ENCODE peak calls at places on chromosomes 1 and 21, in nine cellular contexts. W is brain microvascular endothelial cell; B is activated T-cell treated with anti-CD3 and anti-CD28 coated beads for 24 hours; I is H9; Z is fibroblast of the aortic adventitia; N is T-helper 2 cell; A is activated T-helper 1 cell treated with anti-CD3 and anti-CD28 coated beads, Interleukin-2, amount 50 U/mL, for 16 hours; S is Peyer's patch; Q is fibroblast of the conjunctiva. T is an unnamed sample.

GRCh38 chr21:35873441-35873840 is 186.9 kb downstream of the SETD4 start:
- DNase-seq in W (no peak), B (no peak), I (no peak), Z (no peak), N (no peak), A (no peak), S (no peak), Q (no peak), T (no peak)

GRCh38 chr1:40049745-40050144 is 9.2 kb downstream of the CAP1 start:
- DNase-seq in W (no peak), B (no peak), I (no peak), Z (no peak), N (no peak), A (no peak), S (no peak), Q (no peak), T (no peak)

GRCh38 chr1:171742577-171742922 is 685 bp upstream of the VAMP4 start:
- DNase-seq in W (peak; percentile 25), B (peak; percentile 4), I (peak; percentile 41), Z (peak; percentile 51), N (no peak), A (peak; percentile 6), S (no peak), Q (no peak), T (peak; percentile 59)

GRCh38 chr1:54695221-54695620 is 20.4 kb upstream of the TTC4 start:
- DNase-seq in W (no peak), B (no peak), I (peak; percentile 21), Z (no peak), N (no peak), A (no peak), S (no peak), Q (no peak), T (no peak)

GRCh38 chr1:8858888-8859706 is 19.4 kb downstream of the ENO1 start:
- DNase-seq in W (peak; percentile 56), B (peak; percentile 45), I (no peak), Z (peak; percentile 78), N (peak; percentile 21), A (no peak), S (no peak), Q (peak; percentile 62), T (no peak)

GRCh38 chr1:24893431-24893830 is 36.6 kb downstream of the RUNX3 start:
- DNase-seq in W (no peak), B (no peak), I (no peak), Z (no peak), N (no peak), A (no peak), S (peak; percentile 53), Q (no peak), T (no peak)

GRCh38 chr1:232974971-232975370 is 24.6 kb downstream of the NTPCR start:
- DNase-seq in W (peak; percentile 39), B (no peak), I (no peak), Z (peak; percentile 87), N (no peak), A (no peak), S (no peak), Q (no peak), T (no peak)

GRCh38 chr1:14997646-14998276 is 155.8 kb upstream of the TMEM51 start:
- DNase-seq in W (no peak), B (no peak), I (no peak), Z (no peak), N (no peak), A (no peak), S (no peak), Q (no peak), T (no peak)

GRCh38 chr1:208149213-208149612 is 95.0 kb downstream of the PLXNA2 start:
- DNase-seq in W (no peak), B (no peak), I (no peak), Z (no peak), N (no peak), A (no peak), S (no peak), Q (no peak), T (no peak)

GRCh38 chr1:153343811-153344717 is 4.6 kb downstream of the PGLYRP4 start:
- DNase-seq in W (no peak), B (no peak), I (no peak), Z (no peak), N (no peak), A (no peak), S (peak; percentile 37), Q (no peak), T (peak; percentile 72)

GRCh38 chr1:52523376-52523775 is 29.5 kb downstream of the TUT4 start:
- DNase-seq in W (peak; percentile 38), B (no peak), I (no peak), Z (no peak), N (no peak), A (no peak), S (no peak), Q (no peak), T (no peak)

GRCh38 chr1:75342799-75343198 is 208.6 kb downstream of the LHX8 start:
- DNase-seq in W (no peak), B (no peak), I (no peak), Z (no peak), N (no peak), A (no peak), S (no peak), Q (no peak), T (no peak)

GRCh38 chr1:201535046-201535777 is 3.7 kb upstream of the NAV1 start:
- DNase-seq in W (no peak), B (no peak), I (no peak), Z (peak; percentile 74), N (no peak), A (no peak), S (no peak), Q (no peak), T (peak; percentile 59)